ENCODE peak calls at places on chromosomes 3 and 15, in six cellular contexts. B is pons, S is small intestine, Y is H9, F is progenitor cell of endocrine pancreas, U is epithelial cell of proximal tubule. R is an unnamed sample.

GRCh38 chr3:34998905-34999304 is 640.4 kb upstream of the ARPP21 start:
- DNase-seq in Y (no peak), S (no peak), B (no peak), F (no peak), U (no peak), R (no peak)

GRCh38 chr3:44685128-44685800 is 27.2 kb upstream of the ZNF502 start:
- DNase-seq in F (peak; percentile 48), B (peak; percentile 32), S (peak; percentile 54), Y (peak; percentile 78), U (no peak), R (peak; percentile 80)

GRCh38 chr3:161230621-161231195 is 9.6 kb downstream of the NMD3 start:
- DNase-seq in F (no peak), U (no peak), S (no peak), B (no peak), Y (no peak), R (no peak)

GRCh38 chr3:141789281-141789680 is 26.1 kb downstream of the GRK7 start:
- DNase-seq in F (no peak), B (no peak), Y (no peak), S (no peak), U (no peak), R (no peak)

GRCh38 chr3:27675287-27675686 is 46.8 kb downstream of the EOMES start:
- DNase-seq in F (no peak), B (no peak), S (peak; percentile 44), U (no peak), Y (no peak), R (no peak)

GRCh38 chr3:170471149-170471548 is 52.5 kb downstream of the CLDN11 start:
- DNase-seq in Y (no peak), B (peak; percentile 58), F (no peak), S (no peak), U (no peak), R (no peak)

GRCh38 chr3:187022403-187023029 is 92.2 kb downstream of the ST6GAL1 start:
- DNase-seq in S (no peak), B (no peak), F (no peak), U (no peak), Y (no peak), R (no peak)

GRCh38 chr15:88744548-88745020 is 58.7 kb upstream of the ACAN start:
- DNase-seq in Y (no peak), U (no peak), S (no peak), F (no peak), B (no peak), R (no peak)

GRCh38 chr15:68348601-68349000 is 71.1 kb downstream of the FEM1B start:
- DNase-seq in U (no peak), Y (no peak), F (no peak), B (no peak), S (no peak), R (no peak)